ENCODE peak calls at places on chromosomes 4 and X, in four cellular contexts. Z is HepG2, U is GM12878, M is K562. G is an unnamed sample.

GRCh38 chr4:18754180-18754579 is 732.6 kb upstream of the LCORL start:
- DNase-seq in Z (no peak), U (no peak), M (no peak), G (no peak)

GRCh38 chr4:108940086-108941033 is 177.5 kb upstream of the ETNPPL start:
- DNase-seq in Z (no peak), U (no peak), M (no peak), G (no peak)

GRCh38 chr4:168797738-168798375 is 212.2 kb downstream of the CBR4 start:
- DNase-seq in Z (no peak), U (no peak), M (no peak), G (no peak)

GRCh38 chrX:13005671-13006473 is 31.0 kb downstream of the TMSB4X start:
- DNase-seq in Z (no peak), U (peak; percentile 89), M (no peak), G (no peak)

GRCh38 chr4:2257361-2258001 is 4.4 kb downstream of the MXD4 start:
- DNase-seq in Z (no peak), U (no peak), M (no peak), G (no peak)

GRCh38 chr4:113998531-113998930 is 19.1 kb upstream of the ARSJ start:
- DNase-seq in Z (no peak), U (no peak), M (no peak), G (no peak)

GRCh38 chr4:8904666-8905065 is 33.0 kb upstream of the HMX1 start:
- DNase-seq in Z (no peak), U (no peak), M (no peak), G (no peak)

GRCh38 chr4:55636622-55636999 is 513 bp upstream of the NMU start:
- DNase-seq in Z (no peak), U (no peak), M (no peak), G (no peak)

GRCh38 chr4:112857461-112857860 is 192.0 kb upstream of the ANK2 start:
- DNase-seq in Z (no peak), U (no peak), M (no peak), G (peak; percentile 7)

GRCh38 chrX:2185341-2186082 is 315.3 kb downstream of the DHRSX start:
- DNase-seq in Z (no peak), U (no peak), M (no peak), G (no peak)

GRCh38 chr4:98938386-98938785 is 9.5 kb upstream of the EIF4E start:
- DNase-seq in Z (no peak), U (no peak), M (no peak), G (no peak)

GRCh38 chr4:69689530-69690111 is 36.6 kb upstream of the UGT2A1 start:
- DNase-seq in Z (peak; percentile 66), U (no peak), M (peak; percentile 11), G (peak; percentile 37)

GRCh38 chr4:167232805-167233522 is 1.3 kb downstream of the SPOCK3 start:
- DNase-seq in Z (no peak), U (no peak), M (no peak), G (no peak)

GRCh38 chr4:13329963-13330362 is 154.2 kb downstream of the RAB28 start:
- DNase-seq in Z (no peak), U (peak; percentile 11), M (no peak), G (no peak)

GRCh38 chr4:129082302-129082701 is 11.0 kb downstream of the SCLT1 start:
- DNase-seq in Z (no peak), U (no peak), M (no peak), G (no peak)

GRCh38 chrX:55056820-55057690 is 17.8 kb upstream of the PAGE2B start:
- DNase-seq in Z (no peak), U (no peak), M (no peak), G (no peak)

GRCh38 chr4:151887151-151887815 is 126.5 kb upstream of the GATB start:
- DNase-seq in Z (no peak), U (peak; percentile 87), M (no peak), G (no peak)

GRCh38 chr4:151532001-151532708 is 123.2 kb downstream of the FHIP1A start:
- DNase-seq in Z (no peak), U (no peak), M (no peak), G (no peak)

GRCh38 chrX:13489451-13489850 is 80.0 kb upstream of the EGFL6 start:
- DNase-seq in Z (no peak), U (no peak), M (no peak), G (peak; percentile 40)

GRCh38 chr4:52032005-52032404 is 6.1 kb downstream of the SGCB start:
- DNase-seq in Z (no peak), U (no peak), M (no peak), G (no peak)

GRCh38 chr4:124953059-124953850 is 240.7 kb upstream of the ANKRD50 start:
- DNase-seq in Z (no peak), U (no peak), M (no peak), G (no peak)

GRCh38 chrX:151397741-151398070 is 700 bp downstream of the VMA21 start:
- DNase-seq in Z (no peak), U (no peak), M (peak; percentile 7), G (peak; percentile 4)
- TF ChIP-seq CHD2 in Z (no peak), U (no peak), M (no peak), G (no peak)

DNA sequence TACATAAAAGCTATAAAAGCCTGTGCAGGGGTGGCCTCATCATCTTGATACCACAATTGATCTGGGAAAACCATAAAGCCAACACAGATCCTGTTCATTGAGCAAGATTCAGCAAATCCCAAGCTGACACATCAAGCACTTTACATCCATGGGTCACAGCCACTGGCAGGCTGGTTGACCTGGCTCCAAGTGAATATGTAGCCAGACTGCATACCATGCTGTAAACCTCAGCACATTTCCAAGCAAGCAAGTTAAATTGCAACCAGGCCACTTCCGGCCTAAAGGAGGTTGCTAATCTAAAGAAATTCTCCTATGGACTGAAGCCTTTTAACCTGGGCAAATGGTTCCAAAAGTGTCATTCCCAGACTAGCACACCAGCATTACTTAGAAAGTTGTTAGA is 54.4 kb upstream of the USP26 start:
- DNase-seq in Z (peak; percentile 8), U (no peak), M (no peak), G (no peak)
- TF ChIP-seq KDM1A in Z (no peak), U (no peak), M (no peak), G (no peak)

DNA sequence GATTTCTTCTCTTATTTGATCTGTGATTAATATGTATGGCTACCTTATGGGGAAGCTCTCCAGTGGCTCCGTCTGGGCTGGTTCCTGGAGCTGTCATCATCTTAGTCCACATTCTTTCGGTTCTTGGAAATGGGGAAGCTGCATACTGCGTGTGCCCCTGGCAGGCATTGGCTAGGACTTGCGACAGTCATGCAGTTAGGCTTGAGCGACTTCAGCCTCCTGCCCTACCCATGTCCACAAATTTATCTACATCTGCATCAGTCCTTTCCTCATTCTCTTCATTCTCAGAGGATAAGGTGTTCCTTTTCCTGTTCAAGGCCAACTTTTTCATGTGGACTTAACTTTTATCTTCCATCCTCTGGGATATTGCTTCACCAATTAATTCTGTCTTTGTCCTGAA is 214.2 kb downstream of the RELL1 start:
- DNase-seq in Z (no peak), U (no peak), M (no peak), G (no peak)
- TF ChIP-seq POLR2AphosphoS2 in Z (no peak), U (no peak), M (no peak), G (no peak)

GRCh38 chrX:150692837-150693781 is at the start of gene MTMR1:
- DNase-seq in Z (no peak), U (no peak), M (peak; percentile 83), G (peak; percentile 33)

GRCh38 chrX:150696836-150697235 is 3.6 kb downstream of the MTMR1 start:
- DNase-seq in Z (no peak), U (no peak), M (no peak), G (no peak)

GRCh38 chrX:150696264-150696789 is 3.1 kb downstream of the MTMR1 start:
- DNase-seq in Z (no peak), U (no peak), M (no peak), G (no peak)

GRCh38 chrX:150693782-150694574 is 782 bp downstream of the MTMR1 start:
- DNase-seq in Z (peak; percentile 30), U (no peak), M (no peak), G (peak; percentile 21)

DNA sequence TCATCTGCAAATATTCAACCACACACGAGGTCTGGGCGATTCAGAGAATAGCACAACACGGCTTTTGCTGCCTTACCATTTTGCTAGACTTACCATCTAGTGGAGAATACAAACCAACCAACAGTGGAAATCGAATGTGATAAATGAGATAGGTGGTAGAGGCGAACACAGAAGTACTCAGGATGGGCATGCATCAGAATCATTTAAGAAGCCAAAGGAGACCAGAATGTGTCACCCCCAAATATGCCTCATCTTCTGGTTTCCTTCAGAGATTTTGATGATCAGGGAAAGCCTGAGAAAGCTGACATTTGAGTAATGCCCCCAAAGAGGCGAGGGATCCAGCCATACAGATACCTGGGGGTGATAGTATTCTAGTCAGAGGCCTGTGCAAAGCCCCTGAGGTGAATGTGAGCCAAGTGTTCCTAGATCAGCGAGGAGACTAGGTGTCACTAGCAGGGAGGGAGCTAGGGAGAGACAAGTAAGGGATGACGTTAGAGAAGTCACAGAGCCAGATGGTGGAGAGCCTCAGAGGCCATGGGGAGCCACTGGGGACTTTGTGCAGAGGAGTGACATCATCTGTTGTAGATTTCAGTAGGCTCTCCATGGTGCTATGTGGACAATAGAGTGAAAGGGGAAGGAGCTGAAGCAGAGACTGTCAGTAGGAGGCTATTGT is 1.7 kb downstream of the MTMR1 start:
- DNase-seq in Z (no peak), U (no peak), M (peak; percentile 15), G (no peak)
- TF ChIP-seq CHD2 in Z (no peak), U (no peak), M (no peak), G (no peak)

G was measured in A549.